ENCODE peak calls at places on chromosomes 6 and 20, in five cellular contexts. E is heart right ventricle; J is neuronal stem cell; X is MM.1S; L is CD4-positive, alpha-beta T cell. I is an unnamed sample.

GRCh38 chr20:50798650-50799049 is 3.8 kb downstream of the BCAS4 start:
- DNase-seq in E (no peak), J (no peak), X (no peak), L (no peak), I (no peak)

GRCh38 chr6:41740366-41741162 is 5.2 kb upstream of the TFEB start:
- DNase-seq in E (no peak), J (no peak), X (no peak), L (no peak), I (no peak)

GRCh38 chr20:61564628-61565027 is 312.6 kb downstream of the CDH4 start:
- DNase-seq in E (no peak), J (no peak), X (no peak), L (no peak), I (no peak)

GRCh38 chr20:24425523-24425922 is 43.9 kb upstream of the SYNDIG1 start:
- DNase-seq in E (no peak), J (no peak), X (no peak), L (no peak), I (no peak)

GRCh38 chr20:36634342-36634741 is 11.7 kb downstream of the SLA2 start:
- DNase-seq in E (no peak), J (no peak), X (no peak), L (no peak), I (no peak)

GRCh38 chr20:54433653-54434052 is 41.7 kb upstream of the DOK5 start:
- DNase-seq in E (no peak), J (no peak), X (no peak), L (no peak), I (no peak)

GRCh38 chr6:125197795-125198269 is 44.3 kb downstream of the TPD52L1 start:
- DNase-seq in E (peak; percentile 37), J (no peak), X (no peak), L (no peak), I (peak; percentile 72)

GRCh38 chr6:125421853-125422252 is 120.1 kb upstream of the HDDC2 start:
- DNase-seq in E (peak; percentile 27), J (peak; percentile 47), X (no peak), L (no peak), I (peak; percentile 32)

GRCh38 chr6:28632326-28632851 is 106.7 kb downstream of the GPX5 start:
- DNase-seq in E (no peak), J (no peak), X (no peak), L (no peak), I (no peak)

GRCh38 chr20:41482647-41483552 is 116.3 kb upstream of the EMILIN3 start:
- DNase-seq in E (no peak), J (no peak), X (no peak), L (no peak), I (peak; percentile 88)

GRCh38 chr6:41335296-41335695 is at the start of gene NCR2:
- DNase-seq in E (no peak), J (no peak), X (no peak), L (no peak), I (no peak)

GRCh38 chr6:106444777-106445507 is 84.4 kb downstream of the CRYBG1 start:
- DNase-seq in E (no peak), J (peak; percentile 47), X (peak; percentile 74), L (no peak), I (peak; percentile 77)

GRCh38 chr20:44701116-44701865 is 13.9 kb upstream of the CCN5 start:
- DNase-seq in E (no peak), J (no peak), X (no peak), L (no peak), I (no peak)

GRCh38 chr20:50504231-50504823 is 5.9 kb upstream of the PTPN1 start:
- DNase-seq in E (no peak), J (no peak), X (no peak), L (no peak), I (peak; percentile 28)

GRCh38 chr6:112235956-112236355 is 18.4 kb downstream of the LAMA4 start:
- DNase-seq in E (no peak), J (no peak), X (no peak), L (no peak), I (peak; percentile 83)

GRCh38 chr20:35467339-35468224 is 12.2 kb downstream of the CEP250 start:
- DNase-seq in E (no peak), J (peak; percentile 49), X (no peak), L (no peak), I (no peak)

GRCh38 chr6:166940643-166941068 is 15.7 kb downstream of the RNASET2 start:
- DNase-seq in E (no peak), J (no peak), X (no peak), L (no peak), I (peak; percentile 54)

GRCh38 chr6:54980511-54981275 is 134.1 kb downstream of the FAM83B start:
- DNase-seq in E (no peak), J (no peak), X (no peak), L (no peak), I (peak; percentile 53)

GRCh38 chr20:38973546-38974120 is 11.5 kb downstream of the DHX35 start:
- DNase-seq in E (peak; percentile 17), J (no peak), X (no peak), L (no peak), I (peak; percentile 62)

GRCh38 chr20:9480066-9480465 is 34.3 kb upstream of the LAMP5 start:
- DNase-seq in E (no peak), J (no peak), X (no peak), L (no peak), I (no peak)

GRCh38 chr6:157264701-157265100 is 58.6 kb downstream of the TMEM242 start:
- DNase-seq in E (no peak), J (no peak), X (no peak), L (no peak), I (no peak)

GRCh38 chr20:18585134-18585533 is 2.7 kb upstream of the DTD1 start:
- DNase-seq in E (no peak), J (no peak), X (no peak), L (no peak), I (peak; percentile 74)

GRCh38 chr6:79802657-79803310 is 144.6 kb downstream of the ELOVL4 start:
- DNase-seq in E (no peak), J (no peak), X (no peak), L (no peak), I (no peak)

GRCh38 chr20:50194831-50195523 is 4.3 kb downstream of the CEBPB start:
- DNase-seq in E (no peak), J (no peak), X (no peak), L (no peak), I (no peak)

GRCh38 chr6:169824021-169824420 is 72.6 kb downstream of the ERMARD start:
- DNase-seq in E (no peak), J (no peak), X (no peak), L (no peak), I (no peak)

GRCh38 chr20:36542019-36542488 is 735 bp downstream of the MYL9 start:
- DNase-seq in E (peak; percentile 54), J (peak; percentile 30), X (no peak), L (no peak), I (peak; percentile 80)

GRCh38 chr6:159572344-159573120 is 120.5 kb downstream of the SOD2 start:
- DNase-seq in E (no peak), J (no peak), X (no peak), L (no peak), I (peak; percentile 2)

GRCh38 chr20:5933802-5934436 is 16.4 kb downstream of the TRMT6 start:
- DNase-seq in E (no peak), J (no peak), X (peak; percentile 20), L (no peak), I (no peak)

GRCh38 chr20:59441860-59442810 is 141.7 kb downstream of the EDN3 start:
- DNase-seq in E (no peak), J (no peak), X (no peak), L (no peak), I (no peak)

GRCh38 chr6:80094017-80094416 is 12.5 kb upstream of the BCKDHB start:
- DNase-seq in E (no peak), J (peak; percentile 3), X (peak; percentile 36), L (no peak), I (peak; percentile 57)

GRCh38 chr20:23235173-23236027 is 115.2 kb upstream of the NXT1 start:
- DNase-seq in E (peak; percentile 73), J (peak; percentile 60), X (peak; percentile 13), L (no peak), I (peak; percentile 74)

GRCh38 chr6:33609444-33610034 is 11.6 kb upstream of the ITPR3 start:
- DNase-seq in E (peak; percentile 49), J (no peak), X (no peak), L (no peak), I (peak; percentile 97)

GRCh38 chr20:61759286-61760065 is 306.2 kb downstream of the TAF4 start:
- DNase-seq in E (no peak), J (no peak), X (no peak), L (no peak), I (no peak)

GRCh38 chr6:235763-236360 is 56.4 kb upstream of the DUSP22 start:
- DNase-seq in E (no peak), J (no peak), X (peak; percentile 80), L (no peak), I (peak; percentile 25)

DNA sequence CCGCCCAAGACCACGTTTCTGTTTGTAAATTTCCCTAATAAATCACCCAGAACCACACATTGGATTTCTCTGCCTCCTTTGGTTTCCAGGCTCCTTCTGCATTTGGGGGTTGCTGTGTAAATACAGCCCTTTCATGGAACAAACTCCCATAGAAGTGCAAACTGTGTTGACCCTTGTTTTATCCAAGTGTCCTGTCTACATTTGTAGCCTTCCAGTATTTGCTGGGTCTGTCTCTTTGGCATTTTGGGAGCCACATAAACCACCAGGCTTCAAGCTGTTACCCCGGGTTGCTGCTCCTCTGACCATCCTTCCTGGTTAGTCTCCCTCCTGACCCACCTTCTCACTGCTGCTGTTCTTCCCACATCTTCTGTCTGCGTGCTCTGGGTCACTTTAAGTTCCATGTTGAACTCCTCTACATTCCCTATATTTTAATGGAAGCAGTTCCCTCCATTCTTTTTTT is 7.6 kb upstream of the MTHFD1L start:
- DNase-seq in E (no peak), J (no peak), X (no peak), L (no peak), I (no peak)
- H3K27ac ChIP-seq in E (no peak overlapping the region), J (no peak overlapping the region), X (no peak overlapping the region), L (no peak overlapping the region), I (peak overlapping the region; percentile 100)

GRCh38 chr6:20156824-20157223 is 55.4 kb downstream of the MBOAT1 start:
- DNase-seq in E (no peak), J (no peak), X (no peak), L (no peak), I (no peak)
- H3K27ac ChIP-seq in E (no peak overlapping the region), J (no peak overlapping the region), X (no peak overlapping the region), L (no peak overlapping the region), I (no peak overlapping the region)

DNA sequence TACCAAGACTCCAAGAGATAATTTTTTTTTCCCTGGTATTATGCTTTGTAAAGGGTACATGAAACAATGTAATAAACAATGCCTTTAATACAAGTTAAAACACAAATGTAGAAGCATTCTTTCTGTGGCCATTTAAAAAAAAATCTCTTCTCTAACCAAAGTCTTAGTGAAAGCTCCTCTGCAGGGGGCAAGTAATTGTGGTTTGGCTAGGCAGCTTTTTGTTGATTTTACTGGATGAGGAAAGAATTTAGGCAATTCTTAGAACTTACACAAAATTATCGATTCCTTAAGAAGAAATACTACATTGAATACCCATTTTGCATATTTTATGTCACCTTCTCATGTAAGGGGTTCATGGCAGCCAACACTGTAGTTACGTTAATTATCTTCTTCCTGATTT is 12.4 kb downstream of the TFB1M start:
- DNase-seq in E (no peak), J (no peak), X (no peak), L (no peak), I (peak; percentile 8)
- H3K27ac ChIP-seq in E (no peak overlapping the region), J (no peak overlapping the region), X (no peak overlapping the region), L (no peak overlapping the region), I (no peak overlapping the region)

DNA sequence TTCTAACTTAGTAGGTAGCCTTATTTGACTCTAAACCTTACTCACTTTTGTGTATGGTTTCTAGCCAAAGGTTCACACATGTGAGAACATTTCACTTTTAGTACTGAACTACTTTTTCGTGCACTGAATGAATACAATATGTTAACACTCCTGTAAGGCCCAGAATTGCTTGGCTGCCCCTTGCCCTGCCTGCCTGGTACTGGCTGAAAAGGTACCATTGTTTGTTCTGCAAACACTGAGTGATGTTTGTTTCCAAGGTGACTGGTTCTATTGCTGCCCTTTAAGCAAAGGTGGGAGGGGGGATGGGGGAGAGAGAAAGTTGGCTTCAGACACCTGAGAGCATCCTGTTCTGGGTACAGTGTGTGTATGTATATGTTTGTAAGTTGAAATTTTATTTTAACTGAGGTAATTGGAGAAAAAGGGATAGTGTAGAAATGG is 31.2 kb downstream of the RREB1 start:
- DNase-seq in E (no peak), J (no peak), X (no peak), L (peak; percentile 47), I (no peak)
- H3K27ac ChIP-seq in E (peak overlapping the region; percentile 16), J (no peak overlapping the region), X (peak overlapping the region; percentile 97), L (peak overlapping the region; percentile 78), I (peak overlapping the region; percentile 83)

I was measured in GM23248.